ENCODE peak calls at places on chromosome 3, in seven cellular contexts. T is trophoblast cell, F is mesenchymal stem cell, S is H9, P is H1, L is IMR-90, V is mesendoderm. Z is an unnamed sample.
A peak's percentile ranks its signal among the peaks of the same experiment; 100 is the strongest.

GRCh38 chr3:161069441-161070251 is 35.5 kb downstream of the B3GALNT1 start:
- DNase-seq in T (no peak), F (peak; percentile 48), S (no peak), P (no peak), L (peak; percentile 46), V (no peak), Z (no peak)

GRCh38 chr3:30344288-30344687 is 262.1 kb upstream of the TGFBR2 start:
- DNase-seq in T (no peak), F (no peak), S (no peak), P (no peak), L (no peak), V (no peak), Z (no peak)

GRCh38 chr3:110773413-110773954 is 298.1 kb upstream of the NECTIN3 start:
- DNase-seq in T (no peak), F (peak; percentile 34), S (no peak), P (no peak), L (peak; percentile 98), V (no peak), Z (no peak)

GRCh38 chr3:152396867-152397266 is 128.1 kb downstream of the MBNL1 start:
- DNase-seq in T (no peak), F (no peak), S (no peak), P (no peak), L (no peak), V (no peak), Z (no peak)

GRCh38 chr3:19885468-19885867 is 48.5 kb downstream of the EFHB start:
- DNase-seq in T (peak; percentile 4), F (peak; percentile 53), S (peak; percentile 35), P (no peak), L (peak; percentile 41), V (peak; percentile 66), Z (peak; percentile 6)

GRCh38 chr3:48110463-48110862 is 77.8 kb downstream of the CDC25A start:
- DNase-seq in T (no peak), F (no peak), S (no peak), P (no peak), L (no peak), V (no peak), Z (no peak)

GRCh38 chr3:195895078-195895899 is 13.1 kb downstream of the TNK2 start:
- DNase-seq in T (peak; percentile 56), F (peak; percentile 68), S (no peak), P (no peak), L (peak; percentile 11), V (peak; percentile 80), Z (peak; percentile 20)

GRCh38 chr3:62667714-62668113 is 207.5 kb downstream of the CADPS start:
- DNase-seq in T (no peak), F (no peak), S (peak; percentile 42), P (no peak), L (no peak), V (peak; percentile 70), Z (no peak)

GRCh38 chr3:29977360-29977759 is 629.0 kb upstream of the TGFBR2 start:
- DNase-seq in T (no peak), F (no peak), S (no peak), P (no peak), L (no peak), V (no peak), Z (no peak)

GRCh38 chr3:37944243-37944955 is 46.2 kb upstream of the VILL start:
- DNase-seq in T (no peak), F (peak; percentile 74), S (no peak), P (no peak), L (no peak), V (no peak), Z (no peak)

GRCh38 chr3:158713094-158713499 is 19.2 kb downstream of the RARRES1 start:
- DNase-seq in T (no peak), F (peak; percentile 71), S (no peak), P (no peak), L (no peak), V (peak; percentile 90), Z (no peak)

DNA sequence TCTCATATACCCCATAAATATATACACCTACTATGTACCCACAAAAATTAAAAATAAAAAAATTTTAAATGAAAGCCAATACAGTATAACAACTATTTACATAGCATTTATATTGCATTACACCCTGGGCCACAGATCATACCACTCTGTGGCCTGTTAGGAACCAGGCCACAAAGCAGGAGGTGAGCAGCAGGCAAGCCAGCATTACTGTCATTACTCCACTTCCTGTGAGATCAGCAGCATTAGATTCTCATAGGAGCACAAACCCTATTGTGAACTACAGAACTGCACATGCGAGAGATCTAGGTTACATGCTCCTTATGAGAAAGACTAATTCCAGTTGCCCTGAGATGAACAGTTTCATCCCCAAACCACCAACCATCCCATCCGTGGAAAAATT is 17.4 kb downstream of the FILIP1L start:
- DNase-seq in T (no peak), F (no peak), S (no peak), P (no peak), L (no peak), V (no peak), Z (no peak)
- H3K27ac ChIP-seq in T (no peak overlapping the region), F (no peak overlapping the region), S (no peak overlapping the region), P (no peak overlapping the region), L (no peak overlapping the region), V (no peak overlapping the region), Z (no peak overlapping the region)

DNA sequence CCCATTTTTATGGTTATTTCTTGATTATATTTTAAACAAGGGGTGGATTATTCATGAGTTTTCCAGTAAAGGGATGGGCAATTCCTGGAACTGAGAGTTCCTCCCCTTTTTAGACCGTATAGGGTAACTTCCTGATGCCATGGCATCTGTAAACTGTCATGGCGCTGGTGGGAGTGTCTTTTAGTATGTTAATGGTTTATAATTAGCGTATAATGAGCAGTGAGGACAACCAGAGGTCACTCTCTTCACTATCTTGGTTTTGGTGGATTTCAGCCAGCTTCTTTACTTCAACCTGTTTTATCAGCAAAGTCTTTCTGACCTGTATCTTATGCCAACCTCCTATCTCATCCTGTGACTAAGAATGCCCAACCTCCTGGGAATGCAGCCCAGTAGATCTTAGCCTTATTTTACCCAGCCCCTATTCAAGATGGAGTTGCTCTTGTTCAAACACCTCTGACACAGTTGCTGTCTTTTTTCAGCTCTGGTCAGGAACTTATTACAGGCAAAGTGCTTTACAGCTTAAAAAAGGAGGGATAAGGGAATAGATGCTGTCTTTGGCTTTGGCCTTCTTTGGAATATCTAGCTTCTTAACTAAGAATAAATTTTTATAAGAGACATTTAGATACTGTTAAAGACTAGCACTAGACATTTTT is 257.8 kb downstream of the CNTN4 start:
- DNase-seq in T (no peak), F (no peak), S (no peak), P (no peak), L (no peak), V (no peak), Z (no peak)
- H3K4ac ChIP-seq in T (no peak overlapping the region), F (no peak overlapping the region), S (no peak overlapping the region), P (no peak overlapping the region), L (no peak overlapping the region), V (no peak overlapping the region), Z (no peak overlapping the region)

DNA sequence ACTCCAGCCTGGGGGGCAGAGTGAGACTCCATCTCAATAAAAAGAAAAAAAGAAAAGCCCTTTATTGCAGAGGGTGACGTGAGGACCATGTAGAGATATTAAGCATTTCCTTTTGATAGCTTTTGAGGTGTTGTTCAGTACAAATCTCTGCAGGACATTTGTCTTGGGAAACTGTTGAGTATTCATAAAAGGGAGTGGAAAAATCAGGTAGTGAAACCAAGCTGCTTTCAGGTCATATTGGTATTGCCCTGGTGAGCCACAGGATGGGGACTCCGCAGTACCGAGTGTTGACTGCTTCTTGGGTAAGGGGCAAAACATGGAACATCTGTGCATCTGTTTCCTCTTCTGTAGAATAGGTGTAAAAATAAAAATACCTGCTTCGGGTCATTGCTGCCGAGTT is 9.9 kb downstream of the ITPR1 start:
- DNase-seq in T (no peak), F (no peak), S (no peak), P (no peak), L (no peak), V (no peak), Z (no peak)
- H3K27ac ChIP-seq in T (no peak overlapping the region), F (no peak overlapping the region), S (no peak overlapping the region), P (no peak overlapping the region), L (no peak overlapping the region), V (no peak overlapping the region), Z (no peak overlapping the region)

DNA sequence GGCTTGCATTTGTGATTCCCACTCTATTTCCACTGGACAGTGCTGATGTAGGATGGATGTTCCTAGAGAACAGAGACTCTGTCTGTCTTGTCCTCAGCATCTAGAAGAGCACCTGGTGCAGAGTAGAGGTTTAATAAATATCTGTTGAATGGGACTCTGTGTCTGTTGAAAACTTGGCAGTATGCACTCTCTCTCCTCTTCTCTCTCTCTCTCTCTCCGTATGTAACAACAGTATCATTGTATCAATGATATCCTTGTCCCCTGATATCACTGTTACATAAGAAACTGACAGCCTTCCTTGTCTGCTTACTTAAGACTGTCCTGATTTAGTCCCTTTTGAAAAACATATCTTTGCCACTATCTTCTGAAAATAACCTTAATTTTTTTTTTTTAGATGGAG is 24.3 kb upstream of the MGLL start:
- DNase-seq in T (no peak), F (no peak), S (no peak), P (no peak), L (no peak), V (no peak), Z (no peak)
- H3K4ac ChIP-seq in T (no peak overlapping the region), F (no peak overlapping the region), S (no peak overlapping the region), P (no peak overlapping the region), L (no peak overlapping the region), V (no peak overlapping the region), Z (no peak overlapping the region)

GRCh38 chr3:58384381-58385090 is 49.1 kb downstream of the PDHB start:
- DNase-seq in T (no peak), F (peak; percentile 55), S (no peak), P (no peak), L (peak; percentile 24), V (no peak), Z (no peak)
- H3K27ac ChIP-seq in T (no peak overlapping the region), F (peak overlapping the region; percentile 93), S (no peak overlapping the region), P (no peak overlapping the region), L (peak overlapping the region; percentile 97), V (no peak overlapping the region), Z (no peak overlapping the region)

Z was measured in neuronal stem cell.